ENCODE peak calls at places on chromosomes 11 and 22, in four cellular contexts. K is endothelial cell, I is GM04503, V is T-helper 1 cell. Z is an unnamed sample.

GRCh38 chr11:45272701-45273100 is 13.4 kb downstream of the SYT13 start:
- DNase-seq in V (no peak), I (no peak), K (no peak), Z (no peak)

GRCh38 chr11:111612211-111612610 is 10.0 kb downstream of the SIK2 start:
- DNase-seq in I (no peak), K (no peak), V (no peak), Z (peak)

GRCh38 chr11:114377612-114378267 is 22.6 kb downstream of the C11orf71 start:
- DNase-seq in K (no peak), I (peak), V (no peak), Z (no peak)

GRCh38 chr11:86938900-86939880 is 16.0 kb downstream of the FZD4 start:
- DNase-seq in V (no peak), I (no peak), K (peak), Z (no peak)

GRCh38 chr11:119343726-119344125 is 2.8 kb downstream of the MFRP start:
- DNase-seq in I (no peak), K (no peak), V (no peak), Z (no peak)

GRCh38 chr11:19769820-19770219 is 57.2 kb downstream of the NAV2 start:
- DNase-seq in V (no peak), K (no peak), I (peak), Z (peak)

GRCh38 chr22:24554316-24555159 is at the start of gene GUCD1:
- DNase-seq in K (no peak), I (no peak), V (no peak), Z (no peak)

GRCh38 chr11:43573233-43573632 is 107.3 kb upstream of the HSD17B12 start:
- DNase-seq in K (peak), V (no peak), I (no peak), Z (no peak)

GRCh38 chr11:13339196-13340153 is 61.9 kb downstream of the BMAL1 start:
- DNase-seq in I (peak), V (no peak), K (no peak), Z (peak)

GRCh38 chr22:46068908-46069481 is 81.3 kb upstream of the PPARA start:
- DNase-seq in K (no peak), V (no peak), I (peak), Z (no peak)

Z was measured in AG04450.